ENCODE peak calls at places on chromosomes 6 and 20, in nine cellular contexts. One of them, this sample, is unnamed.
A peak's percentile ranks its signal among the peaks of the same experiment; 100 is the strongest.

GRCh38 chr6:155693573-155694428 is 238.2 kb upstream of the NOX3 start:
- DNase-seq in esophagus squamous epithelium: no peak
- DNase-seq in uterus: no peak
- DNase-seq in H1: no peak
- DNase-seq in A549: no peak
- DNase-seq in HCT116: no peak
- DNase-seq in ovary: no peak
- DNase-seq in body of pancreas: peak; percentile 74
- DNase-seq in transverse colon: peak; percentile 49
- DNase-seq in this sample: no peak

GRCh38 chr6:38504996-38505395 is 134.7 kb downstream of the BTBD9 start:
- DNase-seq in esophagus squamous epithelium: no peak
- DNase-seq in HCT116: no peak
- DNase-seq in H1: no peak
- DNase-seq in transverse colon: no peak
- DNase-seq in body of pancreas: no peak
- DNase-seq in ovary: no peak
- DNase-seq in A549: no peak
- DNase-seq in uterus: no peak
- DNase-seq in this sample: no peak

GRCh38 chr6:150271501-150272263 is 97.1 kb upstream of the IYD start:
- DNase-seq in ovary: no peak
- DNase-seq in esophagus squamous epithelium: no peak
- DNase-seq in HCT116: no peak
- DNase-seq in transverse colon: no peak
- DNase-seq in uterus: no peak
- DNase-seq in body of pancreas: no peak
- DNase-seq in H1: no peak
- DNase-seq in A549: no peak
- DNase-seq in this sample: no peak

GRCh38 chr6:26197736-26198625 is 110.8 kb downstream of the HFE start:
- DNase-seq in transverse colon: peak; percentile 84
- DNase-seq in A549: no peak
- DNase-seq in esophagus squamous epithelium: no peak
- DNase-seq in uterus: peak; percentile 53
- DNase-seq in H1: no peak
- DNase-seq in body of pancreas: no peak
- DNase-seq in HCT116: peak; percentile 35
- DNase-seq in ovary: no peak
- DNase-seq in this sample: no peak

GRCh38 chr6:139336488-139336887 is 38.0 kb downstream of the CITED2 start:
- DNase-seq in HCT116: no peak
- DNase-seq in body of pancreas: peak; percentile 61
- DNase-seq in uterus: no peak
- DNase-seq in H1: no peak
- DNase-seq in A549: no peak
- DNase-seq in ovary: peak; percentile 33
- DNase-seq in transverse colon: peak; percentile 26
- DNase-seq in esophagus squamous epithelium: no peak
- DNase-seq in this sample: peak; percentile 41

GRCh38 chr6:80363501-80363900 is 257.0 kb downstream of the BCKDHB start:
- DNase-seq in body of pancreas: no peak
- DNase-seq in H1: no peak
- DNase-seq in uterus: no peak
- DNase-seq in esophagus squamous epithelium: no peak
- DNase-seq in A549: no peak
- DNase-seq in HCT116: no peak
- DNase-seq in transverse colon: no peak
- DNase-seq in ovary: no peak
- DNase-seq in this sample: no peak

GRCh38 chr6:130843575-130844320 is 16.5 kb downstream of the SMLR1 start:
- DNase-seq in A549: peak; percentile 4
- DNase-seq in HCT116: peak; percentile 28
- DNase-seq in esophagus squamous epithelium: no peak
- DNase-seq in body of pancreas: peak; percentile 16
- DNase-seq in uterus: no peak
- DNase-seq in ovary: no peak
- DNase-seq in transverse colon: no peak
- DNase-seq in H1: no peak
- DNase-seq in this sample: no peak

GRCh38 chr6:46329568-46329967 is 158.8 kb upstream of the ENPP5 start:
- DNase-seq in A549: no peak
- DNase-seq in esophagus squamous epithelium: no peak
- DNase-seq in ovary: no peak
- DNase-seq in transverse colon: no peak
- DNase-seq in body of pancreas: peak; percentile 13
- DNase-seq in H1: no peak
- DNase-seq in HCT116: no peak
- DNase-seq in uterus: no peak
- DNase-seq in this sample: no peak

GRCh38 chr6:38095054-38095453 is 275.5 kb downstream of the ZFAND3 start:
- DNase-seq in transverse colon: no peak
- DNase-seq in HCT116: no peak
- DNase-seq in ovary: no peak
- DNase-seq in uterus: no peak
- DNase-seq in H1: no peak
- DNase-seq in esophagus squamous epithelium: no peak
- DNase-seq in A549: no peak
- DNase-seq in body of pancreas: no peak
- DNase-seq in this sample: no peak

GRCh38 chr6:29403801-29404200 is 8.4 kb downstream of the OR12D2 start:
- DNase-seq in A549: no peak
- DNase-seq in ovary: no peak
- DNase-seq in uterus: no peak
- DNase-seq in body of pancreas: no peak
- DNase-seq in H1: no peak
- DNase-seq in transverse colon: no peak
- DNase-seq in esophagus squamous epithelium: no peak
- DNase-seq in HCT116: no peak
- DNase-seq in this sample: no peak

GRCh38 chr20:44803383-44803941 is 6.9 kb downstream of the RIMS4 start:
- DNase-seq in uterus: no peak
- DNase-seq in transverse colon: no peak
- DNase-seq in H1: no peak
- DNase-seq in ovary: no peak
- DNase-seq in esophagus squamous epithelium: no peak
- DNase-seq in HCT116: no peak
- DNase-seq in A549: no peak
- DNase-seq in body of pancreas: no peak
- DNase-seq in this sample: no peak

GRCh38 chr6:111984081-111984480 is 69.8 kb upstream of the CCN6 start:
- DNase-seq in HCT116: no peak
- DNase-seq in uterus: no peak
- DNase-seq in A549: no peak
- DNase-seq in body of pancreas: no peak
- DNase-seq in H1: no peak
- DNase-seq in ovary: no peak
- DNase-seq in esophagus squamous epithelium: no peak
- DNase-seq in transverse colon: no peak
- DNase-seq in this sample: no peak

GRCh38 chr6:14212020-14212419 is 94.4 kb downstream of the CD83 start:
- DNase-seq in ovary: no peak
- DNase-seq in uterus: no peak
- DNase-seq in body of pancreas: peak; percentile 20
- DNase-seq in H1: no peak
- DNase-seq in A549: no peak
- DNase-seq in HCT116: no peak
- DNase-seq in transverse colon: no peak
- DNase-seq in esophagus squamous epithelium: no peak
- DNase-seq in this sample: no peak

GRCh38 chr6:5025911-5026819 is 22.3 kb upstream of the RPP40 start:
- DNase-seq in uterus: peak; percentile 81
- DNase-seq in transverse colon: peak; percentile 57
- DNase-seq in ovary: peak; percentile 58
- DNase-seq in A549: no peak
- DNase-seq in esophagus squamous epithelium: no peak
- DNase-seq in body of pancreas: peak; percentile 40
- DNase-seq in H1: peak; percentile 71
- DNase-seq in HCT116: no peak
- DNase-seq in this sample: peak; percentile 58

GRCh38 chr6:44169886-44170570 is 11.4 kb downstream of the CAPN11 start:
- DNase-seq in A549: no peak
- DNase-seq in transverse colon: peak; percentile 34
- DNase-seq in esophagus squamous epithelium: no peak
- DNase-seq in ovary: no peak
- DNase-seq in uterus: no peak
- DNase-seq in body of pancreas: no peak
- DNase-seq in H1: no peak
- DNase-seq in HCT116: no peak
- DNase-seq in this sample: no peak

GRCh38 chr6:138035070-138035469 is 72.1 kb downstream of the PERP start:
- DNase-seq in esophagus squamous epithelium: no peak
- DNase-seq in transverse colon: no peak
- DNase-seq in body of pancreas: no peak
- DNase-seq in H1: no peak
- DNase-seq in HCT116: no peak
- DNase-seq in ovary: no peak
- DNase-seq in A549: no peak
- DNase-seq in uterus: no peak
- DNase-seq in this sample: no peak

GRCh38 chr20:34084227-34084923 is 27.7 kb downstream of the EIF2S2 start:
- DNase-seq in transverse colon: no peak
- DNase-seq in A549: no peak
- DNase-seq in esophagus squamous epithelium: no peak
- DNase-seq in uterus: no peak
- DNase-seq in body of pancreas: no peak
- DNase-seq in H1: no peak
- DNase-seq in HCT116: no peak
- DNase-seq in ovary: no peak
- DNase-seq in this sample: no peak

DNA sequence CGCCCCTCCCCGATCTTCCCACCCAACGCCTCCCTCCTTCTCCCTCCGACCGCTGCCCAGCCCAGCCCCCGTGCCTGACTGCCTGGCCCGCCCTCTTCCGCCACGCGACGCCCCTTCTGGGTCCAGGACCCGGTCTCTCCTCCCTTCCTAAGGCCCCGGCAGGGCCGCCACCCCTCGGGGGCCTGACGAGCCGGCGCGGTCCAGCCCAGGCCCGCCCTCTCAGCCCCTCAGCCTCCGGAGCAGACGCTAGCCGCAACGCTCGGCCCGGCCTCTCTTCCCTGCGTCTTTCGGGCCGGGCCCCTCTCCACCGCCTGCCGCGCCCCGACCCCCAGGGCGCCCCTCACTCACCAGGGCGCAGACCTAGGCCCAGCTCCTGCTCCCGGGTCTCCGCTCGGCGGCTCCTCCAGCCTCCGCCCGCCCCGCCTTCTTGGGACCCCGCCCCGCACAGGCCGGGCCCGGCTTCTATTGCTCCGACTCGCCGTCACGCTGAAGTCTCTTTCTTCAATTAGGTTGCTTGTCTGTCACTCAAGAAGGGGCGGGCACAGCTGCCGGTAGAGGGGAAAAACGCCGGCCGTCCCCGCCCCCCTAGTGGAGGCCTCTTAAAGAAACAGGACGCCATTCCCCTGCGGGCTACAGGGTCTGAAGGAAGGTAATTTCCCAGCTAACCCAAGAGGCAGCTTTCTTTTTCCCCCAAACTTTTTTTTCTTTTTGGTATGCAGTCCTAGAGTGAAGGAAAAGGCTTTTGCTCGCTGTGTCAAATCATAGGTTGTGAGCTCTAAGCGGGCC is at the start of gene ELMO2:
- DNase-seq in uterus: peak; percentile 99
- DNase-seq in esophagus squamous epithelium: peak; percentile 91
- DNase-seq in transverse colon: peak; percentile 98
- DNase-seq in body of pancreas: peak; percentile 99
- DNase-seq in HCT116: peak; percentile 89
- DNase-seq in A549: peak; percentile 96
- DNase-seq in H1: peak; percentile 93
- DNase-seq in ovary: peak; percentile 95
- DNase-seq in this sample: peak; percentile 99
- TF ChIP-seq POLR2A in uterus: no peak
- TF ChIP-seq POLR2A in esophagus squamous epithelium: peak; percentile 83
- TF ChIP-seq POLR2A in transverse colon: peak; percentile 59
- TF ChIP-seq POLR2A in body of pancreas: peak; percentile 57
- TF ChIP-seq POLR2A in HCT116: no peak
- TF ChIP-seq POLR2A in A549: peak; percentile 44
- TF ChIP-seq POLR2A in H1: peak; percentile 68
- TF ChIP-seq POLR2A in ovary: peak; percentile 59
- TF ChIP-seq POLR2A in this sample: no peak

GRCh38 chr6:31354788-31355539 is 2.0 kb downstream of the HLA-B start:
- DNase-seq in uterus: no peak
- DNase-seq in body of pancreas: no peak
- DNase-seq in ovary: no peak
- DNase-seq in transverse colon: no peak
- DNase-seq in esophagus squamous epithelium: no peak
- DNase-seq in H1: no peak
- DNase-seq in A549: no peak
- DNase-seq in HCT116: no peak
- DNase-seq in this sample: no peak
- TF ChIP-seq POLR2A in uterus: no peak
- TF ChIP-seq POLR2A in body of pancreas: no peak
- TF ChIP-seq POLR2A in ovary: no peak
- TF ChIP-seq POLR2A in transverse colon: no peak
- TF ChIP-seq POLR2A in esophagus squamous epithelium: no peak
- TF ChIP-seq POLR2A in H1: no peak
- TF ChIP-seq POLR2A in A549: no peak
- TF ChIP-seq POLR2A in HCT116: no peak
- TF ChIP-seq POLR2A in this sample: no peak

DNA sequence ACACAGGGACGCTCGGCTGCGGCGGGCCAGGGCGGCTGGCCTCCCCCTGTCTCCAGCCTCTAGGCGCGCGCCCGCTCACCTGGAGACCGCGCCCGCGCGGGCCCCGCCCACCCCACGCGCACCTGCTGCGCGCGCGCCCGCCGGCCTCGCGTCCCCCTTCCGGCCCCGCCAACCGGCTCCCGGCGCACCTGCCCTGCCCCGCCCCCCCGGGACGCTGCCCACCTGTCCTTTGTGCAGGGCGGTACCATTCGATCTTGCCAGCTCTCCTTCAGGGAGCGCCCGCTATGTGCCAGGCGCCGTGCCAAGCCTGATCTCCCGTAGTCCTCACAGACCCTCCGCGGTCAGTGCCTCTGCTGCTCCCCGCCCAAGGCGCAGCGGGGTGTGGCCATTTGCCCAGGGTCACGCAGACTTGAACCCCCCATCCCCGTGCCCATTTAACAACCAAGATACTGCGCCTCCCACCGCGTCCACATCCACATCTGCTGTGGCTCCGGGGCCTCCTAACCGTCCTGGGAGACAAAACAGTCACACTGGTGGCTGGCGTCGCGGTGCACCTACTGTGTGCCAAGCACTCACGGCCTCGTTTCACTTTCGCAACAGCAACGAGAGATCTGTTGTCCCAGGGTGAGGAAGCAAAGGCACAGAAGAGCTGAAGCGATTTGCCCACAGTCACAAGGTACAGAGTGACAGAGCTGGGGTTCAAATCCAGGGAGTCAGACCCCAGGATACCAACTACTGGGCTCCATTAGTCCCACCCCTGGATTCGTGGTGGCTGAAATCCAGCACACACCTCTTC is 48.1 kb downstream of the NOL4L start:
- DNase-seq in A549: no peak
- DNase-seq in transverse colon: peak; percentile 91
- DNase-seq in H1: no peak
- DNase-seq in esophagus squamous epithelium: no peak
- DNase-seq in HCT116: no peak
- DNase-seq in uterus: no peak
- DNase-seq in body of pancreas: peak; percentile 82
- DNase-seq in ovary: peak; percentile 51
- DNase-seq in this sample: peak; percentile 72
- TF ChIP-seq POLR2A in A549: no peak
- TF ChIP-seq POLR2A in transverse colon: no peak
- TF ChIP-seq POLR2A in H1: no peak
- TF ChIP-seq POLR2A in esophagus squamous epithelium: no peak
- TF ChIP-seq POLR2A in HCT116: no peak
- TF ChIP-seq POLR2A in uterus: no peak
- TF ChIP-seq POLR2A in body of pancreas: no peak
- TF ChIP-seq POLR2A in ovary: no peak
- TF ChIP-seq POLR2A in this sample: no peak

GRCh38 chr6:2969549-2969948 is 1.8 kb downstream of the SERPINB6 start:
- DNase-seq in transverse colon: no peak
- DNase-seq in esophagus squamous epithelium: no peak
- DNase-seq in A549: no peak
- DNase-seq in H1: no peak
- DNase-seq in uterus: no peak
- DNase-seq in ovary: no peak
- DNase-seq in HCT116: no peak
- DNase-seq in body of pancreas: no peak
- DNase-seq in this sample: no peak
- TF ChIP-seq POLR2A in transverse colon: no peak
- TF ChIP-seq POLR2A in esophagus squamous epithelium: no peak
- TF ChIP-seq POLR2A in A549: no peak
- TF ChIP-seq POLR2A in H1: no peak
- TF ChIP-seq POLR2A in uterus: no peak
- TF ChIP-seq POLR2A in ovary: no peak
- TF ChIP-seq POLR2A in HCT116: no peak
- TF ChIP-seq POLR2A in body of pancreas: no peak
- TF ChIP-seq POLR2A in this sample: no peak